ENCODE peak calls at places on chromosomes 1 and 21, in ten cellular contexts. K, M, R, V, X, U, W, J, P and L are unnamed samples.

GRCh38 chr1:26154750-26155149 is 4.1 kb upstream of the FAM110D start:
- DNase-seq in K (no peak), M (no peak), R (no peak), V (no peak), X (no peak), U (no peak), W (no peak), J (no peak), P (no peak), L (no peak)

GRCh38 chr1:154556422-154556821 is 2.0 kb downstream of the UBE2Q1 start:
- DNase-seq in K (peak), M (no peak), R (no peak), V (no peak), X (no peak), U (no peak), W (no peak), J (no peak), P (no peak), L (no peak)

GRCh38 chr21:36434144-36434543 is 45.8 kb downstream of the CLDN14 start:
- DNase-seq in K (no peak), M (no peak), R (no peak), V (no peak), X (no peak), U (no peak), W (no peak), J (no peak), P (no peak), L (no peak)

GRCh38 chr1:23577056-23577985 is 18.0 kb upstream of the ID3 start:
- DNase-seq in K (peak), M (no peak), R (no peak), V (peak), X (peak), U (no peak), W (no peak), J (peak), P (no peak), L (no peak)

GRCh38 chr1:233598891-233599541 is 14.9 kb upstream of the KCNK1 start:
- DNase-seq in K (no peak), M (no peak), R (no peak), V (no peak), X (no peak), U (no peak), W (no peak), J (no peak), P (no peak), L (no peak)

GRCh38 chr1:228515200-228515834 is 28.1 kb downstream of the RNF187 start:
- DNase-seq in K (peak), M (no peak), R (peak), V (peak), X (peak), U (no peak), W (peak), J (peak), P (no peak), L (no peak)

GRCh38 chr1:210214573-210215409 is 17.8 kb upstream of the SERTAD4 start:
- DNase-seq in K (no peak), M (no peak), R (no peak), V (no peak), X (no peak), U (no peak), W (no peak), J (no peak), P (no peak), L (peak)

GRCh38 chr1:183792300-183792699 is 12.6 kb upstream of the RGL1 start:
- DNase-seq in K (no peak), M (no peak), R (no peak), V (no peak), X (no peak), U (no peak), W (no peak), J (no peak), P (no peak), L (no peak)

GRCh38 chr1:22500476-22500875 is 48.8 kb downstream of the ZBTB40 start:
- DNase-seq in K (peak), M (no peak), R (no peak), V (no peak), X (no peak), U (peak), W (no peak), J (peak), P (no peak), L (no peak)

GRCh38 chr21:26801524-26801923 is 43.7 kb downstream of the ADAMTS1 start:
- DNase-seq in K (peak), M (no peak), R (no peak), V (no peak), X (no peak), U (no peak), W (no peak), J (no peak), P (no peak), L (no peak)

GRCh38 chr1:61287014-61287413 is 204.7 kb downstream of the NFIA start:
- DNase-seq in K (no peak), M (no peak), R (no peak), V (peak), X (no peak), U (no peak), W (no peak), J (no peak), P (no peak), L (no peak)

GRCh38 chr21:16942703-16943102 is 570.1 kb upstream of the CXADR start:
- DNase-seq in K (peak), M (no peak), R (no peak), V (peak), X (no peak), U (no peak), W (no peak), J (peak), P (no peak), L (no peak)

GRCh38 chr21:35116777-35117176 is 67.7 kb upstream of the RUNX1 start:
- DNase-seq in K (no peak), M (no peak), R (no peak), V (no peak), X (no peak), U (no peak), W (no peak), J (no peak), P (no peak), L (no peak)

GRCh38 chr1:104476126-104476525 is 726.4 kb downstream of the AMY1C start:
- DNase-seq in K (no peak), M (no peak), R (no peak), V (no peak), X (no peak), U (no peak), W (no peak), J (no peak), P (no peak), L (no peak)

GRCh38 chr1:80882552-80882951 is 918.2 kb upstream of the ADGRL2 start:
- DNase-seq in K (peak), M (no peak), R (no peak), V (peak), X (no peak), U (no peak), W (no peak), J (peak), P (no peak), L (no peak)

GRCh38 chr1:20485527-20486456 is at the start of gene CAMK2N1:
- DNase-seq in K (peak), M (peak), R (peak), V (peak), X (peak), U (peak), W (peak), J (peak), P (no peak), L (no peak)

GRCh38 chr1:145690587-145691558 is 16.3 kb downstream of the PDZK1 start:
- DNase-seq in K (peak), M (no peak), R (no peak), V (peak), X (no peak), U (peak), W (peak), J (peak), P (no peak), L (no peak)

GRCh38 chr1:1081311-1082238 is 7.5 kb upstream of the RNF223 start:
- DNase-seq in K (no peak), M (no peak), R (peak), V (no peak), X (peak), U (peak), W (peak), J (no peak), P (no peak), L (peak)

GRCh38 chr1:183198463-183198862 is 12.4 kb downstream of the LAMC2 start:
- DNase-seq in K (peak), M (no peak), R (no peak), V (no peak), X (no peak), U (peak), W (no peak), J (no peak), P (no peak), L (no peak)

GRCh38 chr1:26529405-26529654 is 231 bp upstream of the RPS6KA1 start:
- DNase-seq in K (no peak), M (no peak), R (no peak), V (no peak), X (no peak), U (no peak), W (no peak), J (no peak), P (no peak), L (no peak)

GRCh38 chr1:189275786-189276185 is 1201.9 kb downstream of the BRINP3 start:
- DNase-seq in K (peak), M (no peak), R (no peak), V (no peak), X (no peak), U (no peak), W (no peak), J (no peak), P (no peak), L (no peak)

GRCh38 chr1:201791775-201792166 is 37.2 kb upstream of the IPO9 start:
- DNase-seq in K (peak), M (no peak), R (no peak), V (no peak), X (peak), U (peak), W (no peak), J (no peak), P (no peak), L (no peak)

GRCh38 chr1:198359024-198359653 is 181.3 kb downstream of the ATP6V1G3 start:
- DNase-seq in K (peak), M (no peak), R (no peak), V (peak), X (no peak), U (no peak), W (no peak), J (no peak), P (no peak), L (no peak)

GRCh38 chr1:63593887-63594617 is 841 bp downstream of the PGM1 start:
- DNase-seq in K (peak), M (peak), R (peak), V (peak), X (peak), U (peak), W (peak), J (peak), P (peak), L (peak)

GRCh38 chr1:214463596-214463995 is 87.8 kb downstream of the PTPN14 start:
- DNase-seq in K (no peak), M (no peak), R (no peak), V (no peak), X (no peak), U (no peak), W (no peak), J (no peak), P (no peak), L (no peak)

GRCh38 chr1:150622219-150622975 is 7.0 kb downstream of the ENSA start:
- DNase-seq in K (peak), M (no peak), R (no peak), V (no peak), X (peak), U (peak), W (no peak), J (no peak), P (no peak), L (no peak)

GRCh38 chr21:33024278-33025103 is 1.2 kb upstream of the OLIG2 start:
- DNase-seq in K (no peak), M (no peak), R (no peak), V (no peak), X (no peak), U (no peak), W (no peak), J (no peak), P (no peak), L (no peak)

GRCh38 chr1:60129916-60130315 is 56.3 kb upstream of the C1orf87 start:
- DNase-seq in K (no peak), M (no peak), R (no peak), V (no peak), X (no peak), U (no peak), W (no peak), J (no peak), P (no peak), L (no peak)

GRCh38 chr1:55215194-55216021 is at the start of gene USP24:
- DNase-seq in K (peak), M (peak), R (peak), V (peak), X (peak), U (peak), W (peak), J (peak), P (no peak), L (peak)

GRCh38 chr1:17725811-17726582 is 29.1 kb upstream of the ACTL8 start:
- DNase-seq in K (no peak), M (no peak), R (no peak), V (no peak), X (no peak), U (no peak), W (no peak), J (no peak), P (no peak), L (no peak)
- TF ChIP-seq CTCF in K (no peak), M (no peak), R (no peak), V (no peak), X (no peak), U (no peak), W (no peak), J (no peak), P (no peak), L (no peak)

GRCh38 chr1:235971020-235971419 is 93.9 kb downstream of the NID1 start:
- DNase-seq in K (no peak), M (no peak), R (no peak), V (no peak), X (no peak), U (no peak), W (no peak), J (no peak), P (no peak), L (no peak)
- TF ChIP-seq CTCF in K (no peak), M (no peak), R (no peak), V (no peak), X (no peak), U (no peak), W (no peak), J (no peak), P (no peak), L (no peak)

DNA sequence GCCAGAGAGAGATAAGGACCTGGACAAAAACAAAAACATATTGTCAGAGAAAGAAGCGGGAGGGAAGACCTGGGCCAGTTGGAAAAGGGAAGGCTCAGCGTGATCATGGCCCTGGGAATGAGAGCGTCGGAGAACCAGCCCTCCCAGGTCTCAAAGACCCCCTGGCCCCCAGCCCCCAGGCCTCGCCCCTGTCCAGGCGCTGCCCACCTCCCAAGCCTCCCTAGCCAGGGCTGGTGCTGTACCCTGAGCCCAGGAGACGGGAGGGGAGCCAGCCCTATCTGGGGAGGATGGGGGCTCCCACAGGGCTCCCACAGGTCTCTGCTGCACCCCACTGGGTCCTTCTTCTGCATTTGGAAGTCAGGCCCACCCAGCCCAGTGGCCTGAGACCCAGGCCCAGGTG is 15.1 kb downstream of the CHD5 start:
- DNase-seq in K (no peak), M (no peak), R (no peak), V (no peak), X (no peak), U (no peak), W (no peak), J (no peak), P (no peak), L (no peak)
- TF ChIP-seq CTCF in K (no peak), M (no peak), R (no peak), V (no peak), X (no peak), U (no peak), W (no peak), J (no peak), P (no peak), L (no peak)

GRCh38 chr1:32927441-32927840 is 26.3 kb upstream of the TMEM54 start:
- DNase-seq in K (no peak), M (no peak), R (no peak), V (no peak), X (no peak), U (no peak), W (no peak), J (no peak), P (no peak), L (no peak)

GRCh38 chr1:32924881-32925344 is 23.7 kb upstream of the TMEM54 start:
- DNase-seq in K (no peak), M (no peak), R (no peak), V (peak), X (no peak), U (no peak), W (no peak), J (peak), P (no peak), L (no peak)

GRCh38 chr1:32928285-32928684 is 27.1 kb upstream of the TMEM54 start:
- DNase-seq in K (no peak), M (no peak), R (no peak), V (no peak), X (no peak), U (no peak), W (no peak), J (no peak), P (no peak), L (no peak)

GRCh38 chr1:32926562-32926961 is 25.4 kb upstream of the TMEM54 start:
- DNase-seq in K (no peak), M (no peak), R (no peak), V (no peak), X (no peak), U (no peak), W (no peak), J (no peak), P (no peak), L (no peak)

DNA sequence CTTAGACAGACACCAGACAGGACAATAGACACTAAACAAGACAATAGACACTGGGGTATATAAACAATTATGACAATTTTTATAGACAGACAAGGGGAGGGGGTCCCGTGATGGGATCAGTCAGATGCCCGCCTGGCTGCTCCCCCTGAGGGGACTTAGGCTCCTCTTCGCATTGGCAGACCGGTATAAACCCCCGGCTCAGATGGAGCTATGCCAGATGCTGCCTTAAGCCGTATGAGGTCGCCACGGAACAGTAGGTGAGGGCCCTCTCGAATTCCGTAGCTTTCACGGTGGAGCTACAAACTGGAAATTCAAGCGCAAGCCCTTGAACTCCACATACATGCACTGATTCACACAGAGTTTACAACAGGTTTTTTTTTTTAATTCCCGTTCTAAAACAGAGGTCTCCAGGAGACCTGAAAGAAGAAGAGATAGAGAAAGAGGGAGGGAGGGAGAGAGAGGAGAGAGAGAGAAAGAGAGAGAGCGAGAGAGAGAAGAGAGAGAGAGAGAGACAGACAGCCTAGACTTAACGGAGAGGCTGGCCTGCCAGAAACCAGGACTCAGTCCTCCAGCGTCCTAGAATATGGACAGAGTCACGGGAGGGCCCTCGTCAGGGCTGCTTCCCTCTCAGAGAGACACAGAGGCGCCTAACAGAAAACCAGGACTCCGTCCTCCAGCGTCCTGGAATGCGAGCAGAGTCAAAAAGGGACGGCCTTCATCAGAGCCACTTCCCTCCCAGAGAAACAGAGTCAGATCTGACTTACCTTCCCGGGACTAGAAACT is 24.4 kb upstream of the TMEM54 start:
- DNase-seq in K (peak), M (no peak), R (no peak), V (peak), X (no peak), U (no peak), W (peak), J (no peak), P (no peak), L (no peak)
- TF ChIP-seq CTCF in K (no peak), M (no peak), R (no peak), V (peak), X (no peak), U (no peak), W (no peak), J (no peak), P (no peak), L (no peak)